ENCODE peak calls at places on chromosomes 2 and 18, in four cellular contexts. T, R, Y and J are unnamed samples.

GRCh38 chr2:54042908-54043620 is 72.3 kb upstream of the PSME4 start:
- DNase-seq in Y (no peak), R (no peak), T (no peak), J (no peak)

GRCh38 chr2:119005081-119005480 is 63.1 kb downstream of the MARCO start:
- DNase-seq in R (no peak), Y (no peak), T (no peak), J (no peak)

GRCh38 chr18:55096261-55097026 is 137.2 kb upstream of the CCDC68 start:
- DNase-seq in R (peak; percentile 38), Y (peak; percentile 65), T (peak; percentile 65), J (no peak)

GRCh38 chr2:239146011-239146641 is 254.7 kb downstream of the HDAC4 start:
- DNase-seq in Y (peak; percentile 20), T (no peak), R (no peak), J (no peak)

GRCh38 chr2:129092871-129093385 is 774.3 kb upstream of the HS6ST1 start:
- DNase-seq in T (no peak), R (no peak), Y (no peak), J (no peak)

GRCh38 chr2:81206216-81206615 is 901.7 kb upstream of the LRRTM1 start:
- DNase-seq in T (no peak), Y (no peak), R (no peak), J (no peak)

GRCh38 chr2:106275971-106276370 is 81.9 kb upstream of the UXS1 start:
- DNase-seq in T (no peak), Y (no peak), R (no peak), J (no peak)

GRCh38 chr2:227960356-227960755 is 88.9 kb downstream of the DAW1 start:
- DNase-seq in T (no peak), R (no peak), Y (no peak), J (no peak)

GRCh38 chr2:10284108-10284870 is 18.4 kb upstream of the HPCAL1 start:
- DNase-seq in Y (peak; percentile 89), T (no peak), R (no peak), J (no peak)

DNA sequence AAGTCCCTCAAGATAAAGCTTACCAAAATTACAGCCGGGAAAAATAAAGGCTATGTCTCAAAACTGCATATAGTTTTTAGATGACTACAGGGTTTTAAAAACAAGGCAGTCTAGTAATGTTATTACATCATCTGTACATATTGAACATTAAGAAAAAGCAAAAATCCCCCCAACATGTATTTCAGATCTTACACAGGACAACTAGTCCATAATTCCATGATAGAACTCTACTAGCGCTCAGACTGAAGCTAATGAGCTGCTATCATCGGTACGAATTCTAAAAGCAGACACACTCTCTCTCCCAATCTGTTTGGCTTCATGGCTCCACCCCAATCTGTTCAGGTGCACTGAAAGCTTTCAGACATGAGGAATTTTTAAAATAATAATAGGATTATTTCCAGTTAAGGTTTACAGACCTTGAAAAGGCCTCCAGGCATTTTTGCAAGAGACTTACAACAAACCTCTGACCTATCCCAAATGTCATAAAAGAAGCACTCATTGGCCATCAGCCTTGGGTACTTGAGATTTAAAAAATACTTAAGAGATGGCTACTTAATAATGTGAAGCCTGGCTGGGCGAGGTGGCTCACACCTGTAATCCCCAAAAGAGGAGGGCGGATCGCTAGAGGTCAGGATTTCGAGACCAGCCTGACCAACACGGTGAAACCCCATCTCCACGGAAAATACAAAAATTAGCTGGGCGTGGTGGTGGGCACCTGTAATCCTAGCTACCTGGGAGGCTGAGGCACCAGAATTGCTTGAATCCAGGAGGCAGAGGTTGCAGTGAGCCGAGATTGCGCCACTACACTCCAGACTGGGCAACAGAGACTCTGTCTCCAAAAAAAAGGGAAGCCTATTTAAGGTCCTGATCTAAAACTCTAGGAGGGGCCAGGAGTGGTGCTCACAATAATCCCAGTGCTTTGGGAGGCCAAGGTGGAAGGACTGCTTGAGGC is 2.0 kb downstream of the NPC1 start:
- DNase-seq in Y (no peak), R (no peak), T (no peak), J (no peak)
- H3K4me3 ChIP-seq in Y (peak overlapping the region; percentile 96), R (no peak overlapping the region), T (peak overlapping the region; percentile 93), J (peak overlapping the region; percentile 80)

GRCh38 chr2:30139131-30139870 is 7.5 kb upstream of the YPEL5 start:
- DNase-seq in R (no peak), Y (no peak), T (no peak), J (no peak)

GRCh38 chr2:30136729-30137444 is 9.9 kb upstream of the YPEL5 start:
- DNase-seq in Y (no peak), R (no peak), T (no peak), J (no peak)

GRCh38 chr2:30134582-30134981 is 12.2 kb upstream of the YPEL5 start:
- DNase-seq in R (no peak), T (no peak), Y (no peak), J (no peak)

GRCh38 chr2:30141136-30141535 is 5.7 kb upstream of the YPEL5 start:
- DNase-seq in T (no peak), Y (no peak), R (no peak), J (no peak)

DNA sequence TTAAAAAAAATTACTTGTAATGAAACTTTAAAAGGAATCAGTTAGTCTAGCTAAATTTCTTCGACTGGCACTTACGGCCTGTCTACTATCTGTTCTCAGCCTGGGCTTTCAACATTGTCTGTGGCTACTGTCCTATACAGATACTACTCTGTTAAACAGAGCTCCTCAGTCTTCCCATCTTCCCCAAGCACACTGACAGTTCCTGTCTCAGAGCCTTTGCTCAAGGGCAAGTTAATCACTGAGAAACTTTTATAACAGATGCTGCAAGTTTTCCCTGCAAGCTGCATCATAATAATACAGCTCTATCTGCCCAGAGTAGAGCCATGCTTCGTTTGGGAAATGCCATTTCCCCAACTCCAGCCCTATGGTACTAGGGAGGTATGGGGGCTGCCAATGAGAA is 11.3 kb upstream of the YPEL5 start:
- DNase-seq in T (no peak), R (no peak), Y (no peak), J (no peak)
- TF ChIP-seq CTCF in T (no peak), R (no peak), Y (no peak), J (no peak)

DNA sequence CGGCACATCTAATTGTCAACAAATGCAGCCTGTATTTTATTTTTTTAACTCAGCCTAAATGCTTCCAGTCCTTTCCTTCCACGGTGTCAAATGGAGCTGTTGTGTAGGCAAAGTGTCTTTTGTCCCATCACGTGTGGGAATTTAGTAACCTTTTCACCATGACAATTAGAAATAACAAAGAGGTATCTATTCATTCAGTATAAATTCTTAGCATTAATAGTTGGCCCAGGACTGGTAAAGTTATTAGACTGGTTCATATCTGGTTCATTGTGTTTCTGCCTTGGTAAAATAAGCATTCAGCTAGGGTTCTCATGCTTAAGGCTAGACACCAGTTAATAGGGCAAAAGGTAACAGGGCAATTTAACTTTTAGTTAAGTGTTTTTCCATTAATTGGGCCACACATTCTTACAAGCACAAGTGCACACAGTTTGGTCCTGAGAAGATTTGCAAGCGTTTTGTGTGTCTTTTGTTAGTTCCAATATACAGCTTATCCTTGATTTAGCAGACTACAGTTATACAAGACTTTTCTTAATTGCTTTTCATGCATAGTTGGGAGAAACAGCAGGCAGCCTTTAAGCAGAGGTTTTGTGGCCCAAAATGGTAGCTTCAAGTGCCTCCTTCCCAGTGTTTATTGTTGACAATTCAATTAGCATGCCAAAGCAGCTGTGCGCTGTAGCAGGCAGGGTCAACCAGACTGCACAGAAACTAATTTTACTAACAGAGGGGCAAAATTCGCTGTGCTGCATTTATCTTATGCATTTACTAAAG is 47.7 kb downstream of the FRZB start:
- DNase-seq in R (no peak), T (no peak), Y (no peak), J (no peak)
- H3K4me3 ChIP-seq in R (no peak overlapping the region), T (no peak overlapping the region), Y (no peak overlapping the region), J (no peak overlapping the region)

GRCh38 chr2:207311316-207312005 is 145.7 kb upstream of the KLF7 start:
- DNase-seq in R (peak; percentile 90), T (peak; percentile 100), Y (no peak), J (peak; percentile 59)
- TF ChIP-seq CTCF in R (peak; percentile 38), T (peak; percentile 66), Y (no peak), J (peak; percentile 45)

GRCh38 chr2:176096243-176096985 is 3.2 kb upstream of the HOXD12 start:
- DNase-seq in R (no peak), T (no peak), Y (no peak), J (no peak)

GRCh38 chr2:176099159-176099736 is 347 bp upstream of the HOXD12 start:
- DNase-seq in R (no peak), Y (no peak), T (no peak), J (no peak)

GRCh38 chr2:176096986-176097819 is 2.4 kb upstream of the HOXD12 start:
- DNase-seq in T (peak; percentile 66), Y (no peak), R (no peak), J (no peak)

GRCh38 chr2:176098366-176099158 is 1.0 kb upstream of the HOXD12 start:
- DNase-seq in T (no peak), Y (no peak), R (no peak), J (no peak)

GRCh38 chr2:176097820-176098365 is 1.7 kb upstream of the HOXD12 start:
- DNase-seq in T (no peak), Y (no peak), R (no peak), J (no peak)
- H3K4me3 ChIP-seq in T (peak overlapping the region; percentile 53), Y (peak overlapping the region; percentile 46), R (no peak overlapping the region), J (no peak overlapping the region)